ENCODE peak calls at places on chromosome 11, in nine cellular contexts. D is endothelial cell of umbilical vein; Z is fibroblast of mammary gland; A is activated CD8-positive, alpha-beta memory T cell treated with anti-CD3 and anti-CD28 coated beads for 4 hours; Y is left cardiac atrium; B is T follicular helper cell; O is effector memory CD8-positive, alpha-beta T cell; X is cardiac muscle cell; U is mesendoderm. T is an unnamed sample.

GRCh38 chr11:102733232-102733875 is 8.6 kb upstream of the MMP8 start:
- DNase-seq in O (no peak), A (no peak), Z (peak), B (no peak), X (peak), D (peak), U (peak), Y (peak), T (no peak)

GRCh38 chr11:79076526-79077115 is 364.2 kb downstream of the TENM4 start:
- DNase-seq in Y (peak), U (peak), D (peak), A (no peak), X (peak), O (no peak), Z (peak), B (no peak), T (no peak)

GRCh38 chr11:58900479-58901420 is 38.5 kb upstream of the GLYATL1 start:
- DNase-seq in Z (peak), D (peak), B (no peak), A (no peak), X (peak), U (peak), Y (peak), O (no peak), T (no peak)

GRCh38 chr11:126079640-126080205 is 17.1 kb upstream of the CDON start:
- DNase-seq in X (no peak), Y (no peak), A (no peak), D (no peak), O (no peak), B (no peak), Z (no peak), U (peak), T (no peak)

GRCh38 chr11:120773501-120774031 is 250.3 kb upstream of the TBCEL start:
- DNase-seq in A (no peak), D (peak), B (no peak), Y (no peak), X (peak), Z (peak), U (no peak), O (no peak), T (no peak)

GRCh38 chr11:2787816-2788750 is 88.3 kb upstream of the KCNQ1OT1 start:
- DNase-seq in O (no peak), U (peak), A (no peak), D (no peak), Z (no peak), Y (peak), X (no peak), B (no peak), T (no peak)

GRCh38 chr11:76244311-76245061 is 38.2 kb upstream of the WNT11 start:
- DNase-seq in D (no peak), B (no peak), Y (no peak), O (no peak), A (no peak), U (no peak), X (no peak), Z (no peak), T (no peak)

GRCh38 chr11:2393941-2394817 is 6.4 kb upstream of the TSSC4 start:
- DNase-seq in D (no peak), O (peak), B (no peak), U (no peak), Y (no peak), A (no peak), X (no peak), Z (no peak), T (no peak)

GRCh38 chr11:60852639-60853468 is 2.9 kb downstream of the PTGDR2 start:
- DNase-seq in D (no peak), O (no peak), Y (no peak), U (no peak), A (no peak), X (no peak), Z (no peak), B (no peak), T (no peak)

GRCh38 chr11:39247570-39248137 is 2211.8 kb downstream of the LRRC4C start:
- DNase-seq in A (no peak), Y (no peak), D (no peak), O (no peak), Z (no peak), U (no peak), B (no peak), X (no peak), T (no peak)

GRCh38 chr11:120324932-120325810 is at the start of gene TLCD5:
- DNase-seq in O (no peak), Z (peak), B (no peak), Y (peak), X (peak), U (peak), D (peak), A (no peak), T (peak)

GRCh38 chr11:111376453-111376871 is 2.6 kb downstream of the POU2AF1 start:
- DNase-seq in A (no peak), D (no peak), X (no peak), O (no peak), B (no peak), Z (no peak), Y (no peak), U (no peak), T (no peak)

GRCh38 chr11:17014774-17015638 is 792 bp upstream of the PLEKHA7 start:
- DNase-seq in B (no peak), X (peak), D (peak), O (peak), Z (peak), Y (peak), U (peak), A (no peak), T (no peak)

GRCh38 chr11:122690801-122691649 is 35.5 kb downstream of the UBASH3B start:
- DNase-seq in D (peak), O (no peak), A (no peak), B (no peak), X (peak), Z (peak), Y (no peak), U (no peak), T (peak)

GRCh38 chr11:96168623-96169022 is 174.4 kb downstream of the MAML2 start:
- DNase-seq in X (peak), Y (peak), B (no peak), D (peak), O (no peak), U (peak), Z (peak), A (no peak), T (no peak)

GRCh38 chr11:73345481-73346147 is 30.6 kb upstream of the RELT start:
- DNase-seq in B (no peak), X (no peak), A (no peak), D (no peak), Y (no peak), U (no peak), O (no peak), Z (no peak), T (no peak)

GRCh38 chr11:2777871-2778629 is 78.3 kb upstream of the KCNQ1OT1 start:
- DNase-seq in D (no peak), B (no peak), X (no peak), A (no peak), Y (peak), Z (no peak), O (no peak), U (no peak), T (no peak)

GRCh38 chr11:122617297-122617696 is 38.2 kb upstream of the UBASH3B start:
- DNase-seq in U (no peak), A (no peak), Z (no peak), D (no peak), B (no peak), X (no peak), O (no peak), Y (no peak), T (no peak)

GRCh38 chr11:76419896-76420295 is 24.9 kb upstream of the EMSY start:
- DNase-seq in U (peak), A (no peak), Y (no peak), O (no peak), B (no peak), Z (peak), D (peak), X (peak), T (no peak)

GRCh38 chr11:6703247-6704063 is 20.3 kb upstream of the MRPL17 start:
- DNase-seq in Z (peak), X (peak), B (no peak), U (peak), A (no peak), O (no peak), Y (peak), D (peak), T (no peak)

GRCh38 chr11:88709567-88709966 is 356.2 kb downstream of the GRM5 start:
- DNase-seq in Z (no peak), D (peak), A (no peak), O (no peak), U (no peak), B (no peak), Y (no peak), X (no peak), T (no peak)

GRCh38 chr11:24496728-24497396 is at the start of gene LUZP2:
- DNase-seq in A (no peak), B (no peak), O (no peak), U (peak), D (peak), Z (no peak), Y (peak), X (peak), T (no peak)

GRCh38 chr11:113553235-113553634 is 78.0 kb upstream of the DRD2 start:
- DNase-seq in D (no peak), B (no peak), O (no peak), Y (no peak), A (no peak), U (peak), X (peak), Z (peak), T (no peak)

GRCh38 chr11:42422094-42422493 is 889.7 kb upstream of the API5 start:
- DNase-seq in O (no peak), D (no peak), Z (peak), B (no peak), Y (no peak), A (no peak), U (no peak), X (no peak), T (no peak)